ENCODE peak calls at places on chromosome 16, in ten cellular contexts. P, T, D, W, V, Z, B, M, O and E are unnamed samples.

GRCh38 chr16:29961127-29961478 is 776 bp upstream of the TMEM219 start:
- DNase-seq in P (no peak), T (no peak), D (no peak), W (no peak), V (peak), Z (no peak), B (peak), M (no peak), O (no peak), E (no peak)

GRCh38 chr16:19003935-19004334 is 20.2 kb downstream of the TMC7 start:
- DNase-seq in P (no peak), T (no peak), D (no peak), W (no peak), V (no peak), Z (no peak), B (no peak), M (no peak), O (no peak), E (no peak)

GRCh38 chr16:46857261-46857962 is 26.4 kb upstream of the C16orf87 start:
- DNase-seq in P (peak), T (no peak), D (no peak), W (no peak), V (peak), Z (no peak), B (no peak), M (no peak), O (no peak), E (peak)

GRCh38 chr16:85245307-85246172 is 133.3 kb upstream of the CIBAR2 start:
- DNase-seq in P (peak), T (no peak), D (peak), W (peak), V (no peak), Z (peak), B (no peak), M (peak), O (no peak), E (no peak)

GRCh38 chr16:67278773-67279295 is 498 bp upstream of the PLEKHG4 start:
- DNase-seq in P (no peak), T (no peak), D (peak), W (peak), V (no peak), Z (peak), B (no peak), M (no peak), O (no peak), E (no peak)

GRCh38 chr16:57998484-57998883 is 2.0 kb downstream of the ZNF319 start:
- DNase-seq in P (peak), T (no peak), D (no peak), W (peak), V (peak), Z (peak), B (no peak), M (peak), O (peak), E (no peak)

GRCh38 chr16:65121870-65122723 is at the start of gene CDH11:
- DNase-seq in P (peak), T (no peak), D (peak), W (no peak), V (peak), Z (peak), B (peak), M (no peak), O (peak), E (peak)

GRCh38 chr16:89564476-89565255 is 4.2 kb downstream of the RPL13 start:
- DNase-seq in P (no peak), T (no peak), D (no peak), W (no peak), V (no peak), Z (no peak), B (no peak), M (no peak), O (no peak), E (no peak)

GRCh38 chr16:54936086-54936978 is 5.7 kb downstream of the IRX5 start:
- DNase-seq in P (no peak), T (no peak), D (peak), W (no peak), V (no peak), Z (no peak), B (no peak), M (peak), O (no peak), E (no peak)

GRCh38 chr16:24070851-24071250 is 185.3 kb upstream of the CACNG3 start:
- DNase-seq in P (peak), T (no peak), D (no peak), W (no peak), V (no peak), Z (no peak), B (no peak), M (peak), O (no peak), E (no peak)

GRCh38 chr16:88941933-88942909 is 34.8 kb downstream of the CBFA2T3 start:
- DNase-seq in P (peak), T (no peak), D (no peak), W (peak), V (no peak), Z (peak), B (no peak), M (peak), O (no peak), E (no peak)

GRCh38 chr16:46972971-46973456 is 460 bp downstream of the DNAJA2 start:
- DNase-seq in P (no peak), T (no peak), D (peak), W (peak), V (peak), Z (peak), B (peak), M (no peak), O (peak), E (peak)

GRCh38 chr16:56824804-56825203 is 40.2 kb upstream of the SLC12A3 start:
- DNase-seq in P (no peak), T (no peak), D (no peak), W (no peak), V (no peak), Z (no peak), B (no peak), M (no peak), O (no peak), E (no peak)
- H3K27ac ChIP-seq in P (no peak), T (no peak), D (no peak), W (no peak), V (no peak), Z (no peak), B (no peak), M (no peak), O (no peak), E (peak)

DNA sequence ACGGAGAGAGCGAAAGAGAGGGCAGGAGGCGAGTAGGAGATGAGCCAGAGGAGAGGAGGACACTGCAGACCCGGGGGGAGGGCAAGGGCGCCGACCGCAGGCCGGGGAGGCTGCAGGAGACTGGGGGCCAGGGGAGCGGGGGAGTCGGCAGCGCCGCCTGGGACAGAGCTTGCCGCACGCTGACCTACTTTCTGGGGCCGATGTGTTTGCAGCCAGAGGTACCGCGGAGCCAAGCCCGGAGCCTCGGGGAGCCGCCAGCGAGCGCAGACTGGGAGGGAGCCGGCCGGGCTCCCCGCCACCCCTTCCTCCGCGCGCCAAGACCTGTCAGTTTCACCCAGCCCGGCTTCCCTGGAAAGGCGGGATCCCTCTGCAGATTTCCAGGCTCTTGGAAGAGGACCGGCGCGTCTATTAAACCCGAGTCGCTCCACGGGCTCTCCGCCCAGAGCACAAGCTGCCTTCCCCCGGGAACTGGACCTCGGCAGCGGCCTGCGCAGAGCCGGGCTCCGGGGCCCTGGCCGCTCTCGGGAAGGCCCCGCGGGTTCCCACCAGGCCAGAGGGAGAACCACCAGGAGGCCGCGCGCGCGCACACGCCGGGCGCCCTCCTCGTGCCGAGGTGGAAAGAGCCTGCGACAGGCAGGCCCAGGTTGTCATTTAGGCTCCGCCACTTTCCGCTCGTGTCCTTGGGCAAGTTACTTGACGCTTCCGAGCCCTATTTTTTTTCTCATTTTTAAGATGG is 74.5 kb downstream of the CMC2 start:
- DNase-seq in P (peak), T (no peak), D (peak), W (no peak), V (peak), Z (peak), B (peak), M (no peak), O (peak), E (peak)
- H3K27ac ChIP-seq in P (peak), T (peak), D (peak), W (no peak), V (peak), Z (peak), B (peak), M (no peak), O (peak), E (peak)

DNA sequence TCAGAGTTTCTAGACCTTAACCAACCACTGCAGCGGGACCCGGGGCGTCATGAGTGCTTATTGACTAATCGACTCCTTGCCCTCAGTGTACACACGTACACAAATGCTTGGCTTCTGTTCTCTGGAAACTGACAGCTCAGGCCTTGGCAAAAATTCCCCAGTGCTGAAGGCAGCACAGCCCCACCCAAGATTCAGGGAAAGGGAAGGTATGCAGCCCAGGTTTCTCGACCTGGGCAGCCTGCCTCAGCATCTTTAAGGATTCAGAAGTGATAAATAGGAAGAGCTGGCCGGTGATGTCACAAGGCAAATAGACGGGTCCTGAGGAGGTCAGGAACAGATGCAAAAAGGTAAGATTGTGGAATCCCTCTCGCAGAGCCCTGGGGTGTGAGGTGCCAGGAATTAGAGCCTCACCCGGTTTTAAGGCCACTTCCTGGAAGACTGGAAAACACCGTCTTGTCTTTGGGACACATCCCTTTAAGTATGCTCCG is 9.0 kb upstream of the CDH3 start:
- DNase-seq in P (no peak), T (no peak), D (no peak), W (no peak), V (no peak), Z (no peak), B (no peak), M (no peak), O (no peak), E (no peak)
- H3K27ac ChIP-seq in P (no peak), T (no peak), D (no peak), W (no peak), V (no peak), Z (no peak), B (no peak), M (no peak), O (no peak), E (no peak)

DNA sequence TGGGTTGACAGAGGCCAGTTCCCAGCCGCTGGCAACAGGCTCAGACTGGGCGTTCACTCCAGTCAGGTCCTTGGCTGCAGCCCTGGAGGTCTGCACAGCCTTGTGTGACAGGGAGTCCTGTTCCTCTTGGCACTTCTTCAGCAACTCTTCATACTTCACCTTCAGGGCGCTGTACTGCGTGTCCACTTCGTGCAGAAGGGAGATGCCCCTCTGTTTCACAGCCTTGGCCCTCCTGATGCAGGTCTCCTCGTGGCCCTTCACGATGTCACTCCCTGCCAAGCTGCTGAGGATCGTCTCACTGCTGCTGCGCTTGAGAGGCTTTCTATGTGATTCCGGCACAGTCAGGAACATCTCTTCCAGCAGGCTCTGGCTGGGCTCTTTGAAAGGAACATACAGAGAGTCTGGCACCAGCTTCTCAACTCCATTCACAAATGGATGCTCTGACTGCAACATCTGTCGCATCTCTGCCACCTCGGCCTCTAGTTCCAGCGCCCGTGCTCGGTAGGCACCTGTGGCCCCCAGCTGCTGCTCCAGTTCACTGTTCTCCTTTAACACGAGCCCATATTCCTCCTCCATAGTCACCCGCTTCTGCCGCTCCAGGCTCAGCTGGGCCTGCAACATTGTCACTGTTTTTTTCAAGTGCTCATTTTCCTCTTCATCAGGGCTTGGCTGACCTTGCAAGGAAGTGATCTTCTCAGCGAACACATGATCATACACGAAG is 27.2 kb downstream of the CDR2 start:
- DNase-seq in P (no peak), T (no peak), D (peak), W (no peak), V (no peak), Z (no peak), B (no peak), M (no peak), O (no peak), E (no peak)
- H3K27ac ChIP-seq in P (no peak), T (peak), D (no peak), W (no peak), V (no peak), Z (peak), B (no peak), M (no peak), O (no peak), E (no peak)

GRCh38 chr16:11542069-11542775 is 44.5 kb downstream of the LITAF start:
- DNase-seq in P (peak), T (no peak), D (no peak), W (no peak), V (no peak), Z (no peak), B (no peak), M (no peak), O (no peak), E (no peak)

GRCh38 chr16:11547517-11547916 is 39.2 kb downstream of the LITAF start:
- DNase-seq in P (no peak), T (no peak), D (no peak), W (no peak), V (no peak), Z (no peak), B (no peak), M (no peak), O (no peak), E (peak)

GRCh38 chr16:11550651-11551498 is 35.8 kb downstream of the LITAF start:
- DNase-seq in P (peak), T (no peak), D (no peak), W (no peak), V (no peak), Z (no peak), B (no peak), M (no peak), O (no peak), E (no peak)

GRCh38 chr16:11543676-11544393 is 42.9 kb downstream of the LITAF start:
- DNase-seq in P (no peak), T (no peak), D (no peak), W (no peak), V (no peak), Z (no peak), B (no peak), M (no peak), O (no peak), E (no peak)

GRCh38 chr16:11546522-11547485 is 39.9 kb downstream of the LITAF start:
- DNase-seq in P (peak), T (no peak), D (no peak), W (no peak), V (no peak), Z (no peak), B (no peak), M (no peak), O (no peak), E (no peak)
- H3K27ac ChIP-seq in P (peak), T (peak), D (no peak), W (no peak), V (peak), Z (no peak), B (peak), M (no peak), O (no peak), E (peak)

GRCh38 chr16:11506816-11507305 is 79.9 kb downstream of the LITAF start:
- DNase-seq in P (no peak), T (no peak), D (no peak), W (no peak), V (no peak), Z (no peak), B (no peak), M (no peak), O (no peak), E (no peak)
- H3K27ac ChIP-seq in P (no peak), T (no peak), D (no peak), W (no peak), V (no peak), Z (no peak), B (no peak), M (no peak), O (no peak), E (no peak)